ENCODE peak calls at places on chromosomes 12 and 14, in four cellular contexts. V, K, X and M are unnamed samples.

GRCh38 chr12:52010152-52010622 is 3.4 kb downstream of the TAMALIN start:
- DNase-seq in V (peak), K (no peak), X (peak), M (peak)

GRCh38 chr14:72892879-72893635 is 844 bp downstream of the DPF3 start:
- DNase-seq in V (peak), K (no peak), X (peak), M (no peak)

GRCh38 chr14:95480109-95480886 is 36.2 kb downstream of the SYNE3 start:
- DNase-seq in V (no peak), K (no peak), X (no peak), M (no peak)

GRCh38 chr12:119512772-119513497 is 80.6 kb upstream of the TMEM233 start:
- DNase-seq in V (peak), K (no peak), X (peak), M (peak)

GRCh38 chr12:122980192-122981035 is at the start of gene ARL6IP4:
- DNase-seq in V (peak), K (no peak), X (peak), M (no peak)

GRCh38 chr12:41981758-41982157 is 162.9 kb downstream of the GXYLT1 start:
- DNase-seq in V (no peak), K (no peak), X (no peak), M (no peak)

GRCh38 chr12:115464008-115464672 is 780.2 kb upstream of the TBX3 start:
- DNase-seq in V (no peak), K (no peak), X (no peak), M (no peak)

GRCh38 chr12:129193263-129193871 is 340.1 kb downstream of the GLT1D1 start:
- DNase-seq in V (peak), K (no peak), X (peak), M (no peak)

GRCh38 chr14:74567646-74568379 is 44.2 kb downstream of the LTBP2 start:
- DNase-seq in V (no peak), K (no peak), X (no peak), M (no peak)

GRCh38 chr12:56260921-56261320 is 2.7 kb upstream of the ANKRD52 start:
- DNase-seq in V (no peak), K (no peak), X (no peak), M (no peak)

GRCh38 chr14:32003585-32003984 is 73.5 kb upstream of the ARHGAP5 start:
- DNase-seq in V (no peak), K (no peak), X (no peak), M (no peak)

GRCh38 chr14:67221248-67221981 is 19.8 kb upstream of the PALS1 start:
- DNase-seq in V (no peak), K (no peak), X (no peak), M (no peak)

GRCh38 chr14:57865066-57865449 is 834 bp downstream of the SLC35F4 start:
- DNase-seq in V (no peak), K (no peak), X (no peak), M (no peak)

GRCh38 chr12:48824112-48824511 is 5.8 kb downstream of the CACNB3 start:
- DNase-seq in V (peak), K (no peak), X (peak), M (no peak)

GRCh38 chr14:99596071-99596627 is 7.9 kb downstream of the CCDC85C start:
- DNase-seq in V (no peak), K (no peak), X (no peak), M (no peak)

GRCh38 chr12:112178796-112179195 is 53.4 kb downstream of the TRAFD1 start:
- DNase-seq in V (no peak), K (no peak), X (no peak), M (no peak)

GRCh38 chr12:63420206-63420644 is 248.1 kb downstream of the DPY19L2 start:
- DNase-seq in V (peak), K (peak), X (peak), M (peak)

GRCh38 chr12:52810554-52810953 is 3.4 kb downstream of the KRT4 start:
- DNase-seq in V (no peak), K (no peak), X (no peak), M (no peak)

GRCh38 chr12:9244894-9245293 is 36.7 kb upstream of the PZP start:
- DNase-seq in V (no peak), K (peak), X (no peak), M (peak)

GRCh38 chr14:52267501-52268190 is at the start of gene PTGDR:
- DNase-seq in V (peak), K (no peak), X (no peak), M (no peak)

GRCh38 chr12:58567189-58567588 is 353.1 kb downstream of the LRIG3 start:
- DNase-seq in V (no peak), K (no peak), X (no peak), M (no peak)

GRCh38 chr14:75254901-75255300 is 23.7 kb upstream of the FOS start:
- DNase-seq in V (no peak), K (no peak), X (peak), M (no peak)

GRCh38 chr14:105477659-105478623 is 3.3 kb downstream of the CRIP2 start:
- DNase-seq in V (no peak), K (no peak), X (peak), M (no peak)

GRCh38 chr12:124544311-124544970 is 23.0 kb downstream of the NCOR2 start:
- DNase-seq in V (no peak), K (no peak), X (no peak), M (no peak)

GRCh38 chr14:77133718-77134338 is 7.8 kb downstream of the ZDHHC22 start:
- DNase-seq in V (peak), K (no peak), X (peak), M (peak)

GRCh38 chr12:63867026-63867425 is 22.5 kb downstream of the SRGAP1 start:
- DNase-seq in V (no peak), K (no peak), X (no peak), M (no peak)

GRCh38 chr12:57240926-57241555 is 9.9 kb downstream of the STAC3 start:
- DNase-seq in V (peak), K (no peak), X (no peak), M (no peak)

GRCh38 chr12:24948452-24948815 is 467 bp downstream of the BCAT1 start:
- DNase-seq in V (no peak), K (peak), X (peak), M (no peak)

GRCh38 chr14:99047436-99048110 is 224.4 kb downstream of the BCL11B start:
- DNase-seq in V (no peak), K (no peak), X (no peak), M (no peak)

GRCh38 chr12:45890276-45890675 is 100.1 kb downstream of the SCAF11 start:
- DNase-seq in V (no peak), K (no peak), X (no peak), M (no peak)

GRCh38 chr14:86641310-86641709 is 1111.4 kb downstream of the FLRT2 start:
- DNase-seq in V (no peak), K (no peak), X (no peak), M (no peak)

GRCh38 chr12:78096909-78097597 is 266.4 kb downstream of the NAV3 start:
- DNase-seq in V (no peak), K (no peak), X (no peak), M (no peak)

GRCh38 chr12:89603678-89604077 is 77.8 kb upstream of the POC1B start:
- DNase-seq in V (no peak), K (no peak), X (no peak), M (no peak)

GRCh38 chr14:50936882-50937281 is 7.4 kb downstream of the PYGL start:
- DNase-seq in V (no peak), K (no peak), X (no peak), M (no peak)

GRCh38 chr12:21456291-21456780 is 18.9 kb downstream of the PYROXD1 start:
- DNase-seq in V (no peak), K (no peak), X (no peak), M (no peak)

GRCh38 chr14:95683793-95684192 is 2.4 kb upstream of the TCL1B start:
- DNase-seq in V (peak), K (no peak), X (peak), M (peak)

GRCh38 chr12:78863482-78864427 is 819 bp upstream of the SYT1 start:
- DNase-seq in V (peak), K (no peak), X (no peak), M (no peak)

GRCh38 chr12:15276088-15276698 is 46.1 kb upstream of the PTPRO start:
- DNase-seq in V (no peak), K (no peak), X (peak), M (peak)

GRCh38 chr12:17079251-17079909 is 473.4 kb upstream of the LMO3 start:
- DNase-seq in V (no peak), K (no peak), X (no peak), M (peak)

GRCh38 chr14:50319293-50319692 is 7.2 kb downstream of the DMAC2L start:
- DNase-seq in V (no peak), K (no peak), X (no peak), M (no peak)

GRCh38 chr14:71852201-71852600 is 80.0 kb upstream of the RGS6 start:
- DNase-seq in V (no peak), K (no peak), X (no peak), M (no peak)

DNA sequence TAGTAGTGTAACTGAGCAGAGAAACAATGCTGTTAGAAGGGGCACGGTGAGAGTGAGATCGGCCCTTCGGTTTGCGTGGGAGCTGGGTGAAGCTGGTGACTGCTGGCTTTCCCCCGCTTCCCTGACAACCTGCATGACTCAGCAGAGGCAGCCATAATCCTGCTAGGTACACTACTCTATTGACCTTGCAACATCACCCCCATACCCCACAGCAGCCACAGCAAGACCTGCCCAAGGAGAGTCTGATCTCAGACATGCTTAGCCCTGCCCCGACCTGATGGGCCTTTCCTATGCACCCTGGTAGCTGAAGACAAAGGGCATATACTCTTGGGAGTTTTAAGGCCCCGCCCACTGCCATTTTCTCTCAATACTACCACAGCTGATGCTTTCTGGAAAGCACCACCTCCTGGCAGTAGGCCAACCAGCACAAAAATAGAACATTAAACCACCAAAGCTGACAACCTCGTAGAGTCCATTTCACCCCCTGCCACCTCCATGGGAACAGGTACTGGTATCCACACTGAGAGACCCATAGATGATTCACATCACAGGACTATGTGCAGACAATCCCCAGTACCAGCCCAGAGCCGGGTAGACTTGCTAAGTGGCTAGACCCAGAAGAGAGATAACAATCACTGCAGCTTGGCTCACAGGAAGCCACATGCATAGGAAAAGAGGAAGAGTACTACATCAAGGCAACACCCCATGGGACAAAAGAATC is 75.9 kb upstream of the RGS6 start:
- DNase-seq in V (no peak), K (peak), X (peak), M (no peak)
- TF ChIP-seq TCF7 in V (no peak), K (no peak), X (no peak), M (no peak)

GRCh38 chr14:58944226-58944769 is 244.2 kb upstream of the DAAM1 start:
- DNase-seq in V (peak), K (no peak), X (no peak), M (no peak)
- TF ChIP-seq TCF7 in V (no peak), K (no peak), X (no peak), M (no peak)

DNA sequence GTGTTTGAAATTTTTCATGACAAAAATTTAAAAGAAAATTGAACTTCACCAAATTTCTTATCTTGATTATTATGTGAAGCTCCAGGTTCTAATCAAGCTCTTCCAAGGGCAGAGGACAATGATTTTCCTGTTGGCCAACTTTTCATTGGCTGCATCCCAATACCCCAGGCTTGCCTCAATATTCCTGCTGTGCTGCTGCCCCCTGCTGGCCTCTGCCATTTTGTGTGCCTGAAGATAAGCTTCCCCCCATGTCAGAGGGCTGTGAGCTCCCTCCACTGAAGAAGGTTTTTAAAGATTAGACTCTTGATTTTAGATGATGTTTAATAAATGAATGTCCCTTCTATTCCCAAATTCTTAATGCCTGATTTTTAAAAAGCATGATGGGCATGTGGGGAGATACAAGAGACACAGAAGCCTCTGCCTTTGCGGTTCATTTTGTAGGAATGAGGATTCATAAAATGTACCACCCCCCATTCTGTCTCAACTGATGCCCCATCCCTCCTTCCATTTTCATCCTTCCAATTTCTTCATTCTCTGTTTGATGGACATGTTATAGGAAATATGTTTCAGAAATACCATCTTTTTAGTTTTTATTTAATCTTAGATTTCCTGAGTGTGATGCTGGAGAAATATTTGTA is 76.7 kb upstream of the RGS6 start:
- DNase-seq in V (peak), K (peak), X (peak), M (peak)
- TF ChIP-seq TCF7 in V (no peak), K (no peak), X (no peak), M (no peak)

GRCh38 chr12:75986001-75986739 is 45.4 kb downstream of the PHLDA1 start:
- DNase-seq in V (no peak), K (no peak), X (no peak), M (peak)
- TF ChIP-seq TCF7 in V (no peak), K (no peak), X (no peak), M (no peak)

DNA sequence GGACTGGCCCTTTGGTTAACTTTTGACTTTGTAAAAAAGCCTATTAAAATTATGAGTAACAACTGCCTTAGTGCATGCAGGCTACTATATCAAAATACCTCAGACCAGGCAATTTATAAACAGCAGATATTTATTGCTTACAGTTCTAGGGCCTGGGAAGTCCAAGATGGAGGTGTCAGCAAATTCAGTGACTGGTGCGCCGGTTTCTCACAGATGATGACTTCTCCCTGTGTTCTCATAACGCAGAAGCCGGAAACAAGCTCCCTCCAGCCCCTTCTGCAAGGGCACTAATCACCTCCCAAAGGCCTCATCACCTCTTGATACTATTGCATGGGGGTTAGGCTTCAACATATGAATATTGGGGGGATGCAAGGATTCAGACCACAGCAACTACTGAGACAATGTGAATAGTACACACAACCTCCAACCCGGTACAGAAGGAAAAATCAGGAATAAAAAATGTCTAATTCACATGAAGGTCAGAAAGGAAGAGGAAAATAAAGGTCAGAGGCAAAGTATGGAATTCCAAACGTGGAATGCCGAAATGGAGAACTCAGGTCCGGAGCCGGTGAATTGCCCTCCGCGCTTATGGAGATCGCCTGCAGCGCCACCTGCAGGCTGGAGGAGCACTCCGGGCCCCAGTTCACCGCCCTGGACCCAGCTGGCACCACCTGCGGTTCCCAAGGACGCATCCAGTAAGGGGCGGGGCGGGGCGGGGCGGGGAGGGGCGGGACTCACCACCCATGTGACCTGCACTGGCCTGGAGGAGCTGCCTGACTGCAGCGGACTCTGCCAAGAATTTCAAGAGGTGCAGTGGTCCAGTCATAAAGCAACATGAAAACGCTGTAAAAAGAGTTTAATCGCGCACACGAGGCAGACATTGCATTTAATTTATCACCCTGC is 203.4 kb downstream of the KIF26A start:
- DNase-seq in V (peak), K (no peak), X (peak), M (peak)
- TF ChIP-seq TCF7 in V (no peak), K (no peak), X (no peak), M (no peak)